ENCODE peak calls at places on chromosome 20, in four cellular contexts. K is NCI-H2029 treated with DMSO at 0.1 percent for 48 hours, G is epithelial cell of esophagus, C is left kidney. E is an unnamed sample.

GRCh38 chr20:50260480-50261221 is 70.0 kb downstream of the CEBPB start:
- DNase-seq in K (peak), G (no peak), C (no peak), E (no peak)

GRCh38 chr20:56979125-56979524 is 287.3 kb downstream of the BMP7 start:
- DNase-seq in K (no peak), G (no peak), C (no peak), E (no peak)

GRCh38 chr20:40848530-40848929 is 159.5 kb upstream of the MAFB start:
- DNase-seq in K (no peak), G (no peak), C (peak), E (no peak)

GRCh38 chr20:61434361-61434781 is 182.3 kb downstream of the CDH4 start:
- DNase-seq in K (no peak), G (no peak), C (peak), E (no peak)

GRCh38 chr20:54123587-54124180 is 50.1 kb downstream of the CYP24A1 start:
- DNase-seq in K (no peak), G (peak), C (peak), E (no peak)

GRCh38 chr20:4507288-4507719 is 214.4 kb upstream of the PRND start:
- DNase-seq in K (no peak), G (peak), C (peak), E (no peak)

GRCh38 chr20:37902504-37903313 is at the start of gene VSTM2L:
- DNase-seq in K (no peak), G (peak), C (peak), E (peak)

GRCh38 chr20:4840831-4841230 is 119.1 kb downstream of the PRND start:
- DNase-seq in K (no peak), G (no peak), C (no peak), E (no peak)

GRCh38 chr20:8076505-8077498 is 55.3 kb upstream of the PLCB1 start:
- DNase-seq in K (no peak), G (no peak), C (no peak), E (no peak)

GRCh38 chr20:50320910-50321796 is 130.5 kb downstream of the CEBPB start:
- DNase-seq in K (no peak), G (peak), C (peak), E (no peak)

GRCh38 chr20:217266-217665 is 9.8 kb upstream of the DEFB129 start:
- DNase-seq in K (no peak), G (no peak), C (no peak), E (no peak)

GRCh38 chr20:1505361-1505760 is 14.1 kb upstream of the SIRPB2 start:
- DNase-seq in K (no peak), G (peak), C (no peak), E (no peak)

GRCh38 chr20:44350567-44350966 is 4.9 kb upstream of the HNF4A start:
- DNase-seq in K (no peak), G (no peak), C (no peak), E (no peak)

GRCh38 chr20:6812530-6812929 is 45.0 kb downstream of the BMP2 start:
- DNase-seq in K (no peak), G (no peak), C (no peak), E (no peak)

GRCh38 chr20:33719277-33719988 is 677 bp downstream of the PXMP4 start:
- DNase-seq in K (no peak), G (no peak), C (peak), E (no peak)

GRCh38 chr20:5829241-5829809 is 79.1 kb downstream of the SHLD1 start:
- DNase-seq in K (no peak), G (no peak), C (no peak), E (no peak)

GRCh38 chr20:57310821-57311514 is 18.6 kb upstream of the SPO11 start:
- DNase-seq in K (no peak), G (no peak), C (no peak), E (no peak)

GRCh38 chr20:59316911-59317310 is 16.5 kb downstream of the EDN3 start:
- DNase-seq in K (no peak), G (no peak), C (no peak), E (no peak)

GRCh38 chr20:36528875-36529425 is 12.4 kb upstream of the MYL9 start:
- DNase-seq in K (no peak), G (no peak), C (no peak), E (no peak)

GRCh38 chr20:35616465-35617396 is 1.1 kb downstream of the SPAG4 start:
- DNase-seq in K (peak), G (peak), C (peak), E (peak)

GRCh38 chr20:56440346-56441007 is 27.9 kb upstream of the RTF2 start:
- DNase-seq in K (no peak), G (no peak), C (no peak), E (no peak)

GRCh38 chr20:58344741-58345140 is 35.2 kb downstream of the RAB22A start:
- DNase-seq in K (no peak), G (peak), C (no peak), E (no peak)

GRCh38 chr20:8082999-8083398 is 49.1 kb upstream of the PLCB1 start:
- DNase-seq in K (no peak), G (peak), C (no peak), E (no peak)

GRCh38 chr20:32456869-32457421 is 98.8 kb downstream of the ASXL1 start:
- DNase-seq in K (no peak), G (no peak), C (peak), E (no peak)

GRCh38 chr20:49149281-49150045 is 38.7 kb downstream of the STAU1 start:
- DNase-seq in K (no peak), G (no peak), C (no peak), E (no peak)

GRCh38 chr20:58141971-58142842 is 86.2 kb downstream of the ANKRD60 start:
- DNase-seq in K (no peak), G (no peak), C (peak), E (no peak)

GRCh38 chr20:23161968-23162696 is 76.0 kb upstream of the CD93 start:
- DNase-seq in K (peak), G (peak), C (peak), E (peak)

GRCh38 chr20:39269031-39269461 is 306.9 kb downstream of the DHX35 start:
- DNase-seq in K (no peak), G (peak), C (peak), E (no peak)

GRCh38 chr20:63617092-63617875 is 9.6 kb downstream of the GMEB2 start:
- DNase-seq in K (no peak), G (no peak), C (no peak), E (no peak)

GRCh38 chr20:48536206-48536605 is 291.6 kb downstream of the PREX1 start:
- DNase-seq in K (no peak), G (no peak), C (no peak), E (no peak)

GRCh38 chr20:45322952-45323383 is 14.9 kb upstream of the MATN4 start:
- DNase-seq in K (peak), G (peak), C (peak), E (peak)